ENCODE peak calls at places on chromosome 22, in four cellular contexts. One of them, this sample, is unnamed. For H3K4me1, the result is how much of the 10 kb centered on the place peaks cover.

GRCh38 chr22:20591660-20592310 is 84.4 kb downstream of the MED15 start:
- DNase-seq in adrenal gland: no peak
- DNase-seq in neural progenitor cell: peak
- DNase-seq in PC-3: no peak
- DNase-seq in this sample: no peak

GRCh38 chr22:49670610-49671330 is 156.9 kb downstream of the BRD1 start:
- DNase-seq in adrenal gland: no peak
- DNase-seq in neural progenitor cell: peak
- DNase-seq in PC-3: no peak
- DNase-seq in this sample: no peak

GRCh38 chr22:44807915-44808690 is 55.7 kb downstream of the ARHGAP8 start:
- DNase-seq in adrenal gland: no peak
- DNase-seq in neural progenitor cell: peak
- DNase-seq in PC-3: no peak
- DNase-seq in this sample: no peak

GRCh38 chr22:36397081-36397766 is 9.5 kb upstream of the MYH9 start:
- DNase-seq in adrenal gland: no peak
- DNase-seq in neural progenitor cell: no peak
- DNase-seq in PC-3: peak
- DNase-seq in this sample: no peak

GRCh38 chr22:37639771-37640590 is 512 bp downstream of the SH3BP1 start:
- DNase-seq in adrenal gland: no peak
- DNase-seq in neural progenitor cell: peak
- DNase-seq in PC-3: no peak
- DNase-seq in this sample: no peak

GRCh38 chr22:35477911-35478582 is 62.6 kb upstream of the RASD2 start:
- DNase-seq in adrenal gland: peak
- DNase-seq in neural progenitor cell: no peak
- DNase-seq in PC-3: peak
- DNase-seq in this sample: no peak

GRCh38 chr22:43740587-43741270 is 71.4 kb downstream of the EFCAB6 start:
- DNase-seq in adrenal gland: no peak
- DNase-seq in neural progenitor cell: no peak
- DNase-seq in PC-3: no peak
- DNase-seq in this sample: no peak

GRCh38 chr22:33255781-33256180 is 197.6 kb upstream of the SYN3 start:
- DNase-seq in adrenal gland: no peak
- DNase-seq in neural progenitor cell: no peak
- DNase-seq in PC-3: no peak
- DNase-seq in this sample: no peak

GRCh38 chr22:23214398-23214797 is 34.1 kb downstream of the BCR start:
- DNase-seq in adrenal gland: no peak
- DNase-seq in neural progenitor cell: no peak
- DNase-seq in PC-3: no peak
- DNase-seq in this sample: no peak

GRCh38 chr22:48434156-48434867 is 1393.4 kb downstream of the BRD1 start:
- DNase-seq in adrenal gland: no peak
- DNase-seq in neural progenitor cell: no peak
- DNase-seq in PC-3: no peak
- DNase-seq in this sample: no peak

GRCh38 chr22:21876486-21877176 is 9.2 kb upstream of the MAPK1 start:
- DNase-seq in adrenal gland: no peak
- DNase-seq in neural progenitor cell: no peak
- DNase-seq in PC-3: no peak
- DNase-seq in this sample: no peak

GRCh38 chr22:29635734-29636357 is 32.4 kb downstream of the NF2 start:
- DNase-seq in adrenal gland: no peak
- DNase-seq in neural progenitor cell: peak
- DNase-seq in PC-3: peak
- DNase-seq in this sample: no peak

GRCh38 chr22:49014227-49015201 is 813.2 kb downstream of the BRD1 start:
- DNase-seq in adrenal gland: no peak
- DNase-seq in neural progenitor cell: no peak
- DNase-seq in PC-3: no peak
- DNase-seq in this sample: peak

GRCh38 chr22:22703715-22704114 is 59.3 kb downstream of the GGTLC2 start:
- DNase-seq in adrenal gland: no peak
- DNase-seq in neural progenitor cell: no peak
- DNase-seq in PC-3: peak
- DNase-seq in this sample: no peak

GRCh38 chr22:35900483-35901168 is 128.0 kb downstream of the RBFOX2 start:
- DNase-seq in adrenal gland: no peak
- DNase-seq in neural progenitor cell: no peak
- DNase-seq in PC-3: peak
- DNase-seq in this sample: no peak

GRCh38 chr22:20792966-20793332 is 19.0 kb downstream of the SERPIND1 start:
- DNase-seq in adrenal gland: no peak
- DNase-seq in neural progenitor cell: no peak
- DNase-seq in PC-3: no peak
- DNase-seq in this sample: no peak

GRCh38 chr22:31363885-31364284 is 17.7 kb upstream of the PATZ1 start:
- DNase-seq in adrenal gland: no peak
- DNase-seq in neural progenitor cell: no peak
- DNase-seq in PC-3: no peak
- DNase-seq in this sample: no peak

GRCh38 chr22:22576244-22576988 is 17.4 kb upstream of the PRAME start:
- DNase-seq in adrenal gland: peak
- DNase-seq in neural progenitor cell: peak
- DNase-seq in PC-3: peak
- DNase-seq in this sample: no peak

GRCh38 chr22:27962268-27963191 is 43.5 kb upstream of the PITPNB start:
- DNase-seq in adrenal gland: no peak
- DNase-seq in neural progenitor cell: peak
- DNase-seq in PC-3: no peak
- DNase-seq in this sample: no peak

GRCh38 chr22:27961182-27961581 is 42.1 kb upstream of the PITPNB start:
- DNase-seq in adrenal gland: no peak
- DNase-seq in neural progenitor cell: no peak
- DNase-seq in PC-3: no peak
- DNase-seq in this sample: no peak

GRCh38 chr22:27961680-27962079 is 42.6 kb upstream of the PITPNB start:
- DNase-seq in adrenal gland: no peak
- DNase-seq in neural progenitor cell: no peak
- DNase-seq in PC-3: no peak
- DNase-seq in this sample: no peak

DNA sequence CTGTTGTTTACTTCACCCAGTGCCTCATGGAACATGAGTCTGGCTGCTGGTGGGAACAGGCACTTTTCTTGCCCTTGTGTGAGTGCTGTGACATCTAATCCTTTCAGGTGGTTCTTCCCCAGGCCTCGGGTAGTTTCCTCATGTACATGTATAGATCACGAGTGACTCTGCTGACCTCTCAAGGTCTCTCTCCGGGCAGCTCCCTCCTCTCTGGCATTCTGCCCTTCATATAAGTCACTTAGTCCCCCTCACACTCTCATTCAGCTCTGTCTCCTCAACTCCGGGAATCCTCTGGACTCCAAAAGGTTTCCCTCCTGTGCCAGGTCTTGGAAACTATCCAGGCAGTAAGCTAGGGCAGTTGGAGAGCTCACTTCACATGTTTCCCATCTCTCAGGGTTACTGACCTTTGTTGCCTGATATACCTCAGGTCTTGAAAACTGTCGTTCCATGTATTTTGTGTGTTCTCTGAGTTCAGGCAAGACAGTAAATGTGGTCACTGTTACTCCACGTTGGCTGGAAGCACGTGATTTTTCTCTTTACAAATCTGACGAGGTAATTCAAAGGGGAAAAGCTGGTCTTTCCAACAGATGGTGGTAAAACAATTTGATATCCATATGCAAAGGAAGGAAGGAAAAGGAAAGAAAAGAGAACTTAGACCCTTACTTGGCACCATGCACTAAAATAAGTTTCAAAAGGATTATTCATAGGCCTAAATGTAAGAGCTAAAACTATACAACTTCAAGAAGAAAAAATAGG is 40.5 kb upstream of the PITPNB start:
- DNase-seq in adrenal gland: peak
- DNase-seq in neural progenitor cell: no peak
- DNase-seq in PC-3: no peak
- DNase-seq in this sample: no peak
- TF ChIP-seq CTCF in adrenal gland: no peak
- TF ChIP-seq CTCF in neural progenitor cell: no peak
- TF ChIP-seq CTCF in PC-3: no peak
- TF ChIP-seq CTCF in this sample: no peak

GRCh38 chr22:27778299-27779090 is 23.1 kb downstream of the MN1 start:
- DNase-seq in adrenal gland: no peak
- DNase-seq in neural progenitor cell: peak
- DNase-seq in PC-3: no peak
- DNase-seq in this sample: no peak

GRCh38 chr22:27777128-27777527 is 24.4 kb downstream of the MN1 start:
- DNase-seq in adrenal gland: no peak
- DNase-seq in neural progenitor cell: no peak
- DNase-seq in PC-3: no peak
- DNase-seq in this sample: no peak

GRCh38 chr22:27782065-27782464 is 19.5 kb downstream of the MN1 start:
- DNase-seq in adrenal gland: no peak
- DNase-seq in neural progenitor cell: no peak
- DNase-seq in PC-3: no peak
- DNase-seq in this sample: no peak

GRCh38 chr22:27780161-27780575 is 21.4 kb downstream of the MN1 start:
- DNase-seq in adrenal gland: no peak
- DNase-seq in neural progenitor cell: no peak
- DNase-seq in PC-3: no peak
- DNase-seq in this sample: peak

GRCh38 chr22:27779650-27780049 is 21.9 kb downstream of the MN1 start:
- DNase-seq in adrenal gland: no peak
- DNase-seq in neural progenitor cell: no peak
- DNase-seq in PC-3: no peak
- DNase-seq in this sample: no peak
- H3K4me1 ChIP-seq in adrenal gland: under half
- H3K4me1 ChIP-seq in neural progenitor cell: half or more
- H3K4me1 ChIP-seq in PC-3: under half
- H3K4me1 ChIP-seq in this sample: under half

GRCh38 chr22:42371112-42371900 is 60.9 kb downstream of the NFAM1 start:
- DNase-seq in adrenal gland: no peak
- DNase-seq in neural progenitor cell: no peak
- DNase-seq in PC-3: no peak
- DNase-seq in this sample: no peak

GRCh38 chr22:42381152-42381551 is 51.1 kb downstream of the NFAM1 start:
- DNase-seq in adrenal gland: no peak
- DNase-seq in neural progenitor cell: no peak
- DNase-seq in PC-3: no peak
- DNase-seq in this sample: no peak

GRCh38 chr22:42375982-42376381 is 56.2 kb downstream of the NFAM1 start:
- DNase-seq in adrenal gland: peak
- DNase-seq in neural progenitor cell: no peak
- DNase-seq in PC-3: no peak
- DNase-seq in this sample: peak

GRCh38 chr22:42379961-42380537 is 52.2 kb downstream of the NFAM1 start:
- DNase-seq in adrenal gland: no peak
- DNase-seq in neural progenitor cell: no peak
- DNase-seq in PC-3: no peak
- DNase-seq in this sample: no peak

DNA sequence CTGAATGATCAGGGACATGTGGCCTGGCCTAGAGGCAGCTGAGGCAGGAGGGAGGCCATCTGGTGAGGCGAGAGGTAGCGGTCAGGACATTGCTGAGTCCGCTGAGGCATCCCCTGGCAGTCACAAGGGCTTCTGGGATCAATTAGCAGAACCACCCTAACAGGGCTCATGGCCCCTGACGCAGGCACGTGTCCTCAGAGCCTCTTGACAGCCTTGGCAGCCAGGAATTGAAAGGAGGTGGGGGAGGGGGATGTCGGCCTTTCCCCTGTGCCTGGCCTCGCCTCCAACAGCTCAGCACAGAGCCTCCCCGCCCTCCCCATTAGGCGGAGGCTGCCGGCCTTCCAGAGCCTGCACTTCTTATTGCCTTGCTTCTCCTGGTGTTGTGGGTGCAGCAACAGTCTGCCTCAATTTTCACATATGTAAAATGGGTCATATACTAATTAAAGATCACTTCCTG is 55.5 kb downstream of the NFAM1 start:
- DNase-seq in adrenal gland: peak
- DNase-seq in neural progenitor cell: peak
- DNase-seq in PC-3: no peak
- DNase-seq in this sample: peak
- H3K27ac ChIP-seq in adrenal gland: no peak
- H3K27ac ChIP-seq in neural progenitor cell: peak
- H3K27ac ChIP-seq in PC-3: no peak
- H3K27ac ChIP-seq in this sample: peak

GRCh38 chr22:39518124-39518786 is 2.1 kb upstream of the ATF4 start:
- DNase-seq in adrenal gland: no peak
- DNase-seq in neural progenitor cell: no peak
- DNase-seq in PC-3: no peak
- DNase-seq in this sample: no peak

GRCh38 chr22:39518996-39519680 is 1.2 kb upstream of the ATF4 start:
- DNase-seq in adrenal gland: no peak
- DNase-seq in neural progenitor cell: peak
- DNase-seq in PC-3: peak
- DNase-seq in this sample: no peak

GRCh38 chr22:39520874-39521857 is 804 bp downstream of the ATF4 start:
- DNase-seq in adrenal gland: peak
- DNase-seq in neural progenitor cell: peak
- DNase-seq in PC-3: peak
- DNase-seq in this sample: peak

GRCh38 chr22:39520054-39520873 is at the start of gene ATF4:
- DNase-seq in adrenal gland: peak
- DNase-seq in neural progenitor cell: peak
- DNase-seq in PC-3: peak
- DNase-seq in this sample: peak

GRCh38 chr22:39519681-39520053 is 695 bp upstream of the ATF4 start:
- DNase-seq in adrenal gland: peak
- DNase-seq in neural progenitor cell: peak
- DNase-seq in PC-3: peak
- DNase-seq in this sample: peak
- TF ChIP-seq CTCF in adrenal gland: peak
- TF ChIP-seq CTCF in neural progenitor cell: peak
- TF ChIP-seq CTCF in PC-3: peak
- TF ChIP-seq CTCF in this sample: peak

DNA sequence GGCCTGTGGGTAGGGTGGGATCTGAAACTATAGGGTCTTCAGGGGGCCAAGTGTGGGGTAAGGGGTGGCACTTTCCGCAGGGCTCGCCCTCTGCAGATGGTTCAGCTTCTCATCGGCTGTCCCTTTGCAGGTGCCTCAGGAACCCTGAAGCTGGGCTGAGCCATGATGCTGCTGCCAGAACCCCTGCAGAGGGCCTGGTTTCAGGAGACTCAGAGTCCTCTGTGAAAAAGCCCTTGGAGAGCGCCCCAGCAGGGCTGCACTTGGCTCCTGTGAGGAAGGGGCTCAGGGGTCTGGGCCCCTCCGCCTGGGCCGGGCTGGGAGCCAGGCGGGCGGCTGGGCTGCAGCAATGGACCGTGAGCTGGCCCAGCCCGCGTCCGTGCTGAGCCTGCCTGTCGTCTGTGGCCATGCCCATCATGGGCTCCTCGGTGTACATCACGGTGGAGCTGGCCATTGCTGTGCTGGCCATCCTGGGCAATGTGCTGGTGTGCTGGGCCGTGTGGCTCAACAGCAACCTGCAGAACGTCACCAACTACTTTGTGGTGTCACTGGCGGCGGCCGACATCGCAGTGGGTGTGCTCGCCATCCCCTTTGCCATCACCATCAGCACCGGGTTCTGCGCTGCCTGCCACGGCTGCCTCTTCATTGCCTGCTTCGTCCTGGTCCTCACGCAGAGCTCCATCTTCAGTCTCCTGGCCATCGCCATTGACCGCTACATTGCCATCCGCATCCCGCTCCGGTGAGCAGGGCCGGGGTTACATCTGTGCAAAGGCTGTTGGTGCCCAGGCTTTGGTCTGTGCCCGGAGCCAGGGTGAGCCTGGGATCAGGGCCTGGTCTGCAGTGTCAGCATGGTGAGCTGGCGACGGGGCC is 5.8 kb downstream of the ADORA2A start:
- DNase-seq in adrenal gland: no peak
- DNase-seq in neural progenitor cell: no peak
- DNase-seq in PC-3: no peak
- DNase-seq in this sample: no peak
- H3K4me1 ChIP-seq in adrenal gland: half or more
- H3K4me1 ChIP-seq in neural progenitor cell: under half
- H3K4me1 ChIP-seq in PC-3: under half
- H3K4me1 ChIP-seq in this sample: half or more

This sample was measured in right atrium auricular region.